ENCODE peak calls at places on chromosomes 12 and 14, in eight cellular contexts. K is effector memory CD4-positive, alpha-beta T cell; J is heart right ventricle; Q is hepatic stellate cell; O is NCI-H1436; F is EL; R is NB4; M is mesothelial cell of epicardium. C is an unnamed sample.

GRCh38 chr12:132866251-132866828 is 21.1 kb downstream of the CHFR start:
- DNase-seq in Q (peak), O (no peak), J (no peak), R (peak), F (peak), M (no peak), K (no peak), C (no peak)

GRCh38 chr12:58302487-58303011 is 361.2 kb downstream of the ATP23 start:
- DNase-seq in O (no peak), F (no peak), R (no peak), M (no peak), J (no peak), Q (no peak), K (no peak), C (no peak)

GRCh38 chr14:36817071-36817930 is 155.6 kb downstream of the PAX9 start:
- DNase-seq in O (no peak), M (no peak), F (no peak), K (no peak), R (no peak), Q (no peak), J (no peak), C (no peak)

GRCh38 chr14:90587252-90587910 is 190.6 kb downstream of the CALM1 start:
- DNase-seq in J (no peak), M (no peak), Q (no peak), O (no peak), K (no peak), F (no peak), R (no peak), C (no peak)

GRCh38 chr12:27822076-27822712 is 42.2 kb upstream of the MANSC4 start:
- DNase-seq in R (peak), Q (peak), O (no peak), K (peak), J (no peak), M (no peak), F (peak), C (no peak)

GRCh38 chr14:63896278-63896720 is 43.5 kb downstream of the SYNE2 start:
- DNase-seq in F (peak), Q (peak), R (no peak), K (no peak), J (peak), M (peak), O (no peak), C (no peak)

GRCh38 chr12:83537428-83538053 is 850.8 kb downstream of the TMTC2 start:
- DNase-seq in J (no peak), R (peak), O (no peak), Q (no peak), K (no peak), F (no peak), M (no peak), C (no peak)

GRCh38 chr12:21773263-21773741 is 1.2 kb downstream of the KCNJ8 start:
- DNase-seq in K (no peak), O (no peak), M (no peak), R (peak), F (peak), Q (peak), J (peak), C (peak)

GRCh38 chr14:70821916-70822705 is 12.8 kb upstream of the MAP3K9 start:
- DNase-seq in J (peak), M (peak), K (peak), R (peak), F (peak), O (no peak), Q (peak), C (peak)

GRCh38 chr14:66085662-66086061 is 400.5 kb upstream of the CCDC196 start:
- DNase-seq in Q (no peak), K (no peak), O (no peak), J (no peak), F (no peak), R (peak), M (no peak), C (no peak)

GRCh38 chr12:56120158-56120846 is 2.2 kb downstream of the ZC3H10 start:
- DNase-seq in O (no peak), Q (no peak), J (no peak), R (no peak), F (no peak), K (no peak), M (no peak), C (no peak)

GRCh38 chr12:24069532-24070395 is 120.3 kb upstream of the SOX5 start:
- DNase-seq in Q (no peak), O (peak), F (no peak), M (peak), R (no peak), K (no peak), J (no peak), C (peak)

GRCh38 chr12:54287316-54288157 is 7.0 kb downstream of the HNRNPA1 start:
- DNase-seq in M (no peak), K (no peak), O (no peak), R (peak), J (no peak), F (peak), Q (no peak), C (no peak)

GRCh38 chr14:101120636-101121398 is 217.3 kb upstream of the RTL1 start:
- DNase-seq in R (peak), M (peak), K (no peak), O (no peak), F (no peak), Q (no peak), J (peak), C (no peak)

GRCh38 chr12:111437816-111438454 is 32.2 kb downstream of the SH2B3 start:
- DNase-seq in F (peak), Q (peak), J (no peak), O (no peak), M (no peak), K (no peak), R (peak), C (no peak)

GRCh38 chr14:55721353-55721752 is 141.3 kb downstream of the KTN1 start:
- DNase-seq in R (peak), Q (peak), O (no peak), M (no peak), K (no peak), J (no peak), F (peak), C (no peak)

GRCh38 chr12:107344035-107344808 is 250.9 kb upstream of the CRY1 start:
- DNase-seq in Q (no peak), M (no peak), R (no peak), F (peak), K (no peak), J (no peak), O (no peak), C (no peak)